ENCODE peak calls at places on chromosomes 13 and 19, in seven cellular contexts. M, S, A, U, B, D and C are unnamed samples.

GRCh38 chr13:28657784-28658538 is 969 bp upstream of the POMP start:
- DNase-seq in D (no peak), M (peak), U (no peak), S (no peak), B (no peak), A (no peak), C (no peak)

GRCh38 chr13:66660013-66660804 is 569.9 kb downstream of the PCDH9 start:
- DNase-seq in U (no peak), D (peak), B (no peak), S (no peak), M (peak), A (peak), C (no peak)

GRCh38 chr19:35715355-35715809 is 2.4 kb upstream of the KMT2B start:
- DNase-seq in D (no peak), A (no peak), M (no peak), U (no peak), S (no peak), B (peak), C (no peak)

GRCh38 chr19:56119585-56119978 is 1.5 kb downstream of the ZNF787 start:
- DNase-seq in M (peak), B (no peak), U (no peak), A (no peak), D (no peak), S (peak), C (no peak)

GRCh38 chr13:90867336-90867683 is 480.2 kb upstream of the MIR17HG start:
- DNase-seq in A (peak), M (peak), B (peak), D (peak), U (no peak), S (peak), C (peak)

GRCh38 chr19:49889687-49890348 is 6.9 kb downstream of the IL4I1 start:
- DNase-seq in M (peak), B (peak), D (no peak), A (peak), U (peak), S (peak), C (peak)

GRCh38 chr19:39518975-39519374 is 4.0 kb downstream of the SELENOV start:
- DNase-seq in B (no peak), S (no peak), M (no peak), D (no peak), A (no peak), U (no peak), C (no peak)

GRCh38 chr13:43129021-43129420 is 105.6 kb downstream of the DNAJC15 start:
- DNase-seq in M (no peak), B (no peak), D (no peak), U (no peak), A (no peak), S (no peak), C (no peak)

GRCh38 chr19:6271721-6272410 is 7.9 kb downstream of the MLLT1 start:
- DNase-seq in U (no peak), M (peak), B (no peak), S (peak), D (no peak), A (peak), C (peak)

GRCh38 chr13:76522083-76522755 is 364.0 kb downstream of the KCTD12 start:
- DNase-seq in A (no peak), U (no peak), M (no peak), B (no peak), D (no peak), S (no peak), C (no peak)